ENCODE peak calls at places on chromosomes 7 and 10, in four cellular contexts. N is fibroblast of lung, K is HepG2, J is neural progenitor cell. M is an unnamed sample.

GRCh38 chr7:21108182-21108581 is 319.7 kb upstream of the SP4 start:
- DNase-seq in J (peak; percentile 11), N (no peak), K (no peak), M (no peak)

GRCh38 chr7:1555046-1555812 is 776 bp downstream of the TMEM184A start:
- DNase-seq in J (no peak), N (peak; percentile 79), K (peak; percentile 88), M (peak; percentile 71)

GRCh38 chr7:44309271-44310091 is 15.9 kb downstream of the CAMK2B start:
- DNase-seq in J (peak; percentile 88), K (peak; percentile 9), N (peak; percentile 58), M (peak; percentile 39)

GRCh38 chr7:138429577-138430250 is 30.3 kb upstream of the TRIM24 start:
- DNase-seq in J (no peak), N (no peak), K (no peak), M (peak; percentile 4)

GRCh38 chr10:62153191-62153590 is 115.5 kb downstream of the RTKN2 start:
- DNase-seq in K (no peak), J (no peak), N (peak; percentile 87), M (peak; percentile 46)

GRCh38 chr10:7592627-7593026 is 74.1 kb downstream of the ITIH5 start:
- DNase-seq in N (no peak), J (no peak), K (no peak), M (no peak)

GRCh38 chr7:27179030-27179429 is 4.9 kb upstream of the HOXA10 start:
- DNase-seq in K (no peak), N (no peak), J (no peak), M (no peak)

GRCh38 chr10:133393401-133394063 is 425 bp upstream of the MTG1 start:
- DNase-seq in N (no peak), J (no peak), K (no peak), M (no peak)

GRCh38 chr7:117282239-117282812 is 40.5 kb downstream of the WNT2 start:
- DNase-seq in K (no peak), N (no peak), J (no peak), M (no peak)

DNA sequence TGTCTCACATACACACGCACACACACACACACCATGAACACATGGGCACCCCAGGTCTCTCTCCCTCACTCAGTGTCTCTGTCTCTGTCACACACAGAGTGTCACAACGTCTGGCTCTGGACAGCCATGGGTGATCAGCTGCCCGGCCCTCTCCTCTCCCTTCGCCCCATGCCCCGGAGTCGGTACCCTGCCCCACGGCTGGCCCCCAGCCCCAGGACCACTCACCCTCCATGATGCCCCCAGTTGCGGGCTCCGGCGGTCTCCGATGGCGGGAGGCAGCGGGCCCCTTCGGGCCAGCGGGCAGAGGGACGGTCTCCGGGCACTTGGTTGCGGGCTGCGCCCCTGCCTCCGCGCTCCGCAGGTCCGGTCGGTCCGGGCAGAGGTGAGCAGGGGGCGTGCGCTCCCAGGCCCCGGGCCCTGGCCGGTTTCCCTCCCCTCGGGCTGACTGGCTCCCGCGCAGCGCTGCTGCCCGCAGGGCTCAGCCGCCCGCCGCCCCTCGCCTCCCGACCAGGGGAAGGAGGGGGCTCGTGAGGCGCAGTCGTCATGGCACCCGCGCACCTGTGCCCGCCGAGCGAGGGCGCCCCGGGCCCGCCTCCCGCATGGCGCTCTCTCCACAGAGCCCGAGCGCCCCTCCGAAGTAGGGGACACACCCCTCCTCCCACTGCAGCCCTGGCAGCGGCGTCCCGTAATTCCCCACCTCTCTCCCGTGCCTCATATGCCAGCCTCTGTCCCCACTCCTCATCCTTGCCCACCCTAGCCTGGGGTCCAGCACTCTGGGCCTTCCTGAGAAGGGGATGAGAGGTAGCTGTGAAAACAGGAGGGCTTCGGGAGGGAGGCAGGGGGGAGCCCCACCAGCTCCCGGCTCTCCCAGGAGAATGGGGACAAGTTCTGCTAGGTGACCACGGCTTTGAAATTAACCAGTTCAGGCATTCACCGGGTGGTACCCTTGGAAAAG is at the start of gene NPFFR1:
- DNase-seq in J (peak; percentile 81), K (no peak), N (no peak), M (no peak)
- TF ChIP-seq EZH2 in J (peak; percentile 69), K (no peak), N (peak; percentile 67), M (peak; percentile 99)

GRCh38 chr10:585502-585901 is 104.0 kb downstream of the DIP2C start:
- DNase-seq in J (no peak), K (no peak), N (no peak), M (no peak)

GRCh38 chr10:576130-576465 is 113.4 kb downstream of the DIP2C start:
- DNase-seq in N (peak; percentile 51), J (no peak), K (no peak), M (peak; percentile 56)

GRCh38 chr10:581776-582330 is 107.6 kb downstream of the DIP2C start:
- DNase-seq in N (peak; percentile 21), K (no peak), J (no peak), M (no peak)

GRCh38 chr10:583433-583832 is 106.0 kb downstream of the DIP2C start:
- DNase-seq in J (no peak), N (no peak), K (no peak), M (no peak)

DNA sequence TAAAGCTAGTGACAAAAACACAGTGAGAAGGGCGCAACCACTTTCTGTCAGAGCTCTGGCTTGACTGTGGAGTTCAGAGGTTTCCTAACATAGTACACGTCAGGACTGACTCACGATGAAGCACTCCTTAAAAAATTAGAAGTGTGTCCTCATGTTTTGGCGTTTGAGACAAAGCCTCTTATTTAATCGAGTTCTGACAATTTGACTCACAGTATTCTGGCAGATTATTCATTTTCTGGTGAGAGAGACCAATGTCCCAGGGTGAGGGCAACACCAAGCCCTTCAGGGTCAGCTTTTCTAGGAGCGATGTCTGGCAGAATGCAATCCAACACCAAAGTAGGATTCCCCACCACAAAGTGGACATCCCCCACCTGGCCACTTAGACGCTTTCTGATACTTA is 108.7 kb downstream of the DIP2C start:
- DNase-seq in N (peak; percentile 96), J (no peak), K (no peak), M (peak; percentile 94)
- H3K9ac ChIP-seq in N (no peak overlapping the region), J (no peak overlapping the region), K (no peak overlapping the region), M (peak overlapping the region; percentile 58)

GRCh38 chr7:25949672-25950487 is 202.1 kb upstream of the NFE2L3 start:
- DNase-seq in K (peak; percentile 23), N (no peak), J (peak; percentile 65), M (no peak)
- H2AFZ ChIP-seq in K (peak overlapping the region; percentile 80), N (peak overlapping the region; percentile 62), J (peak overlapping the region; percentile 77), M (no peak overlapping the region)

GRCh38 chr10:101525848-101526247 is 62.2 kb downstream of the POLL start:
- DNase-seq in K (no peak), J (no peak), N (no peak), M (no peak)
- TF ChIP-seq EZH2 in K (no peak), J (no peak), N (no peak), M (no peak)

DNA sequence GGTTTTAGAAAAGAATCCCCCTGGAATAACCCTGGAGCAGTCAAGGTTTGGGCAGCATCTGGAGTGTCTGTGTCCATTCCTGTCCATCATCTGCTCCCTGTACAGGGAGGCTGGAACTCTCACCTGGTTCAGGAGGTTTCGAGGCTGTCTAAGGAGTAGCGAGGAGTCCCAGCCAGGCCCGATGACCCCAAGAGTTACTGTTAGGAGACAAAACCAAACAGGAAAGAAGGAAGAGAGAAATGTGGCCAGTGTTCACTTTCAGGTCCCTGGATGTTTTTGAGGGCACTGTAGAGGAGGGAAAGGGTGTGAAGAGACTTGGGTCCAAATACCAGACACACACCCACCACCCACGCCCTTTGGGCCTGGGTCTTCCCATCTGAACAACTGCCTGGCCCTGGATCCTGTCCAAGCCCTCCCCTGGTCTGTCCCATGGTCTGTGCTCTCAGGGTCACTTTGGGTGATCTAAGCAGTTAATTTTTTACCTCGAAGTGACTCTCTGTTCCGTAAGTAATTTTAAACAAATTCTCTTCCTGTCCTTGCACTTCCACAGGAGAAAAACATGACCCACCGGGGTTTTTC is 117.1 kb downstream of the ZMIZ1 start:
- DNase-seq in K (peak; percentile 49), N (no peak), J (no peak), M (no peak)
- H3K9ac ChIP-seq in K (peak overlapping the region; percentile 68), N (no peak overlapping the region), J (no peak overlapping the region), M (no peak overlapping the region)

DNA sequence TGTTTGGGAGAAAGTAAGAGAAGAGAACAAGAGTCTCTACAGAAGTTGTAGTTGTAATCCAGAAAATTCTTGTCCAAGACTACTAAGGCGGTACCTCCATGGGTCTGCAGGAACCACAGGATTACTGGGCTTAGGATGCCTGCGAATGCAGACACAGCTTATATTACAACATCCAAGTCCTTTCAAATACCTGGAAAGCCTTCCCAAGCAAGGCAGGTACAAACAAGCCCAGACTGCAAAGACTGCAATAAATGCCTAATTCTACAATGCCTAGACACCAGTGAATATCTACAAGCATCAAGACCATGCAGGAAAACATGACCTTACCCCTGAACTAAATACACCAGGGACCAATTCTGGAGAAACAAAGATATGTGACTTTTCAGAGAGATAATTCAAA is 178.2 kb downstream of the ARL4A start:
- DNase-seq in N (no peak), K (no peak), J (no peak), M (no peak)
- H2AFZ ChIP-seq in N (no peak overlapping the region), K (no peak overlapping the region), J (no peak overlapping the region), M (no peak overlapping the region)